ENCODE peak calls at places on chromosomes 3 and 15, in nine cellular contexts. W is coronary artery, B is mesenchymal stem cell, D is GM23338, C is HFF-Myc, T is HCT116, R is PC-3, G is breast epithelium, H is Caco-2. M is an unnamed sample.

GRCh38 chr3:115806501-115806900 is 183.2 kb downstream of the GAP43 start:
- DNase-seq in W (no peak), B (peak; percentile 82), D (no peak), C (no peak), T (no peak), R (no peak), G (no peak), H (no peak), M (no peak)

GRCh38 chr3:150742679-150743078 is 20.3 kb downstream of the SIAH2 start:
- DNase-seq in W (no peak), B (no peak), D (no peak), C (no peak), T (no peak), R (no peak), G (no peak), H (no peak), M (no peak)

GRCh38 chr3:65573548-65574116 is 465.1 kb downstream of the MAGI1 start:
- DNase-seq in W (no peak), B (no peak), D (no peak), C (no peak), T (no peak), R (no peak), G (no peak), H (no peak), M (no peak)

GRCh38 chr3:43866529-43867353 is 176.0 kb downstream of the ABHD5 start:
- DNase-seq in W (no peak), B (peak; percentile 75), D (no peak), C (no peak), T (no peak), R (peak; percentile 96), G (no peak), H (peak; percentile 19), M (no peak)

GRCh38 chr15:52144656-52145055 is 32.1 kb upstream of the BCL2L10 start:
- DNase-seq in W (no peak), B (peak; percentile 89), D (no peak), C (no peak), T (no peak), R (peak; percentile 43), G (no peak), H (no peak), M (no peak)

GRCh38 chr3:56001537-56001936 is 466.7 kb downstream of the ERC2 start:
- DNase-seq in W (no peak), B (no peak), D (no peak), C (no peak), T (no peak), R (no peak), G (no peak), H (no peak), M (peak; percentile 51)

GRCh38 chr3:81443457-81443782 is 318.0 kb downstream of the GBE1 start:
- DNase-seq in W (no peak), B (no peak), D (no peak), C (no peak), T (no peak), R (no peak), G (no peak), H (no peak), M (no peak)

GRCh38 chr15:95247068-95247984 is 1016.0 kb downstream of the MCTP2 start:
- DNase-seq in W (no peak), B (peak; percentile 93), D (no peak), C (peak; percentile 93), T (peak; percentile 92), R (peak; percentile 97), G (no peak), H (no peak), M (no peak)

GRCh38 chr3:187042874-187043458 is 96.3 kb downstream of the RPL39L start:
- DNase-seq in W (no peak), B (no peak), D (no peak), C (no peak), T (no peak), R (no peak), G (no peak), H (no peak), M (no peak)

GRCh38 chr3:39150170-39150802 is 3.1 kb downstream of the CSRNP1 start:
- DNase-seq in W (no peak), B (no peak), D (no peak), C (no peak), T (no peak), R (no peak), G (peak; percentile 21), H (no peak), M (no peak)

GRCh38 chr3:176795897-176796296 is 401.4 kb downstream of the TBL1XR1 start:
- DNase-seq in W (no peak), B (peak; percentile 36), D (no peak), C (no peak), T (no peak), R (no peak), G (no peak), H (no peak), M (peak; percentile 23)

GRCh38 chr15:72092011-72092410 is 25.9 kb downstream of the MYO9A start:
- DNase-seq in W (no peak), B (no peak), D (no peak), C (no peak), T (no peak), R (no peak), G (no peak), H (peak; percentile 67), M (no peak)

GRCh38 chr3:9028134-9028533 is 64.9 kb upstream of the RAD18 start:
- DNase-seq in W (peak; percentile 83), B (no peak), D (no peak), C (peak; percentile 35), T (no peak), R (no peak), G (peak; percentile 62), H (no peak), M (no peak)

GRCh38 chr3:12750223-12750622 is 8.8 kb downstream of the TMEM40 start:
- DNase-seq in W (no peak), B (peak; percentile 64), D (no peak), C (peak; percentile 63), T (peak; percentile 47), R (peak; percentile 94), G (peak; percentile 61), H (no peak), M (no peak)

GRCh38 chr15:80480909-80481308 is 76.7 kb downstream of the ARNT2 start:
- DNase-seq in W (no peak), B (peak; percentile 90), D (peak; percentile 60), C (no peak), T (no peak), R (peak; percentile 32), G (no peak), H (no peak), M (no peak)

GRCh38 chr15:80479191-80479590 is 75.0 kb downstream of the ARNT2 start:
- DNase-seq in W (no peak), B (no peak), D (no peak), C (no peak), T (no peak), R (no peak), G (no peak), H (no peak), M (no peak)

GRCh38 chr15:80478075-80478474 is 73.9 kb downstream of the ARNT2 start:
- DNase-seq in W (no peak), B (no peak), D (no peak), C (no peak), T (no peak), R (peak; percentile 34), G (no peak), H (no peak), M (no peak)

GRCh38 chr15:80482686-80483085 is 78.5 kb downstream of the ARNT2 start:
- DNase-seq in W (no peak), B (no peak), D (no peak), C (no peak), T (no peak), R (no peak), G (no peak), H (no peak), M (no peak)

DNA sequence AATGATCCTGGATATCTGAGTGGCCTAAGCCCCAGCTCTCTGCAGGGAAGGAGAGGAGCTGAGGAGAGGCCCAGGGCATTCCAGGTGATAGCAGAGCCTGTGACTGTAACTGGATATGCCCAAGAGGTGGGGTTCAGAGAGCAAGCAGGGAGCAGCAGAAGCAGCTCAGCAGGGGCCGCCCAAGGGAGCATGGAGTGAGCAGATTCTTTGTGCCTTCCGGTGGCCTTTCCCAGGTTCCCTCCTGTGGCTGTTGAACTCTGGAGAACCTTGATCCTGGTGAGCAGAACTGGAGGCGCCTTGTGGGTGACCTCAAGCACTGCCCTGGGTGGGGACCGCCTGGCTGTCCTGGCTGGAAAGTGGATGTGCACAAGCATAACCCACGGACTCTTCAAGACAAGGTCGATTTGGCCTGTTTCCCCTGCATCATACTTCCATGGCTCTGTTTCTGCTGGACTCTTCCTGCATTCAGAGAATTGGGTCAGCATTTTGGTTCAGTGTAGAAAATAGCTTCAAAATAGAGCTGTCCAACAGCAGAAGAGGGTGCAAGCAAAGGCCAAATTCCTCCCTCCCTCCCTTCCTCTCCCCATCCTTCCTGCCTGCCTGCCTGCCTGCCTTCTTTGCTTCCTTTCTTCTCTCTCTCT is 76.1 kb downstream of the ARNT2 start:
- DNase-seq in W (no peak), B (no peak), D (peak; percentile 30), C (no peak), T (no peak), R (no peak), G (no peak), H (no peak), M (no peak)
- H3K4me3 ChIP-seq in W (no peak overlapping the region), B (no peak overlapping the region), D (no peak overlapping the region), C (no peak overlapping the region), T (no peak overlapping the region), R (no peak overlapping the region), G (no peak overlapping the region), H (no peak overlapping the region), M (no peak overlapping the region)

DNA sequence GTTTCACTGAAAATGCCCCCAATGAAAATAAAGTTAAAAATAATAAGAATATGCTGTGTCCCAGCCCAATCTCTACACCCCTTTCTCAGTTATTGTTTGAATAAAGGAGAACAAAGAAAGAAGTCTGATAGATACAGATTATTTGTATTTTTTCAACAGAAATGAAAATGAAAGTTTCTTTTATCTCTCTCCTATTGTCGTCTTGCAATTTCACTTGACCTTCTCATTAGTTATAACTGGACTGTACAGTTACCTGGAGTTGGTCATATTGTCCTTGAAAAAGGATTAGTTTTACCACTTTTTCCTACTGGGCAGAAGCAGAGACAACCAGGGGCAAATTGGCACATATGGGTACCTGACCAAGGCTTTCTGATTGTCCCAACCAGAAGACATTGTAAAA is 440.0 kb downstream of the PDCD6IP start:
- DNase-seq in W (no peak), B (no peak), D (no peak), C (no peak), T (no peak), R (no peak), G (no peak), H (no peak), M (no peak)
- H3K4me3 ChIP-seq in W (no peak overlapping the region), B (no peak overlapping the region), D (no peak overlapping the region), C (no peak overlapping the region), T (no peak overlapping the region), R (no peak overlapping the region), G (no peak overlapping the region), H (no peak overlapping the region), M (no peak overlapping the region)

DNA sequence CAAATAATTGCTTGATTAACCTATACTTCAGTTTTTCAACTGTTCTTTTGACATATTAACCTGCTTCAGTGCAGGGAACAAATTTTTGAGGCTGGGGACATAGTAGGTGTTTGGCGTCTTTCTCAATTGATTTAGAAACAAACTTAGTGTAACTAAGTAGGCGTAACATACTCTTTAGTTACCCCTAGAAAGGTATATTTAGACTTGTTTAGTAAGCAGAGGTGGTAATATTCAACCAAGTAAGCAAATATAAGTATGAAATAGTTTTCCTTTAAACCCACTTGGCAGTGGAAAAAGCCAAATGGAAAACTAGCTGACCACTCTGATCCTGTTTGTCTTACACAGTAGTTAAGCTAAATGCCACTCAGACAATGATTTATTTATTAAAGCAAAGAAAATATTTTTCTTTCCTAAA is 113.2 kb downstream of the MBNL1 start:
- DNase-seq in W (no peak), B (no peak), D (no peak), C (no peak), T (no peak), R (no peak), G (no peak), H (no peak), M (no peak)
- H3K4me3 ChIP-seq in W (peak overlapping the region; percentile 40), B (no peak overlapping the region), D (no peak overlapping the region), C (no peak overlapping the region), T (no peak overlapping the region), R (no peak overlapping the region), G (peak overlapping the region; percentile 52), H (no peak overlapping the region), M (no peak overlapping the region)

GRCh38 chr3:197580253-197580691 is 24.5 kb upstream of the BDH1 start:
- DNase-seq in W (no peak), B (no peak), D (peak; percentile 85), C (no peak), T (no peak), R (no peak), G (no peak), H (no peak), M (peak; percentile 68)
- H3K4me3 ChIP-seq in W (no peak overlapping the region), B (no peak overlapping the region), D (no peak overlapping the region), C (no peak overlapping the region), T (no peak overlapping the region), R (no peak overlapping the region), G (no peak overlapping the region), H (no peak overlapping the region), M (no peak overlapping the region)

M was measured in HAP-1.